ENCODE peak calls at places on chromosomes 5 and 9, in nine cellular contexts. S is Caki2; K is GM12878; H is brain microvascular endothelial cell; R is H54; E is activated CD8-positive, alpha-beta memory T cell treated with anti-CD3 and anti-CD28 coated beads, Interleukin-2, amount 50 U/mL, for 48 hours; G is activated effector memory CD4-positive, alpha-beta T cell treated with anti-CD3 and anti-CD28 coated beads, Interleukin-2, amount 50 U/mL, for 16 hours; V is GDM1; D is EH. M is an unnamed sample.

GRCh38 chr9:72060513-72060912 is at the start of gene C9orf57:
- DNase-seq in E (no peak), V (no peak), K (no peak), D (no peak), H (no peak), G (no peak), R (no peak), S (no peak), M (no peak)

GRCh38 chr5:142446131-142446959 is 121.5 kb upstream of the SPRY4 start:
- DNase-seq in G (no peak), S (no peak), E (no peak), R (no peak), H (peak; percentile 93), V (no peak), K (no peak), D (peak; percentile 85), M (no peak)

GRCh38 chr9:123120953-123121352 is 87.5 kb downstream of the GPR21 start:
- DNase-seq in S (no peak), V (no peak), K (no peak), D (no peak), G (no peak), R (no peak), H (no peak), E (no peak), M (no peak)

GRCh38 chr5:134420326-134420725 is 8.6 kb upstream of the CDKN2AIPNL start:
- DNase-seq in S (peak; percentile 65), K (no peak), H (peak; percentile 50), D (peak; percentile 76), E (no peak), G (no peak), V (no peak), R (no peak), M (no peak)

GRCh38 chr9:16921855-16922254 is 51.4 kb upstream of the BNC2 start:
- DNase-seq in S (peak; percentile 31), G (no peak), D (peak; percentile 55), V (no peak), E (no peak), R (no peak), H (no peak), K (no peak), M (no peak)

GRCh38 chr9:133133680-133134418 is 12.8 kb upstream of the RALGDS start:
- DNase-seq in R (peak; percentile 100), G (peak; percentile 96), K (no peak), S (peak; percentile 91), E (peak; percentile 88), H (peak; percentile 97), D (peak; percentile 97), V (peak; percentile 33), M (peak; percentile 90)

GRCh38 chr5:156411131-156411727 is 84.3 kb downstream of the SGCD start:
- DNase-seq in R (no peak), H (no peak), E (no peak), D (peak; percentile 70), S (no peak), V (no peak), G (no peak), K (no peak), M (no peak)

GRCh38 chr5:128854931-128855330 is 110.4 kb upstream of the SLC27A6 start:
- DNase-seq in K (no peak), E (no peak), H (no peak), R (no peak), V (no peak), G (no peak), D (no peak), S (no peak), M (no peak)

GRCh38 chr5:76944638-76945037 is 8.2 kb upstream of the CRHBP start:
- DNase-seq in G (no peak), E (no peak), V (no peak), K (no peak), H (no peak), S (no peak), R (no peak), D (peak; percentile 8), M (no peak)

GRCh38 chr5:50320131-50320749 is 120.8 kb downstream of the EMB start:
- DNase-seq in R (no peak), S (peak; percentile 14), H (no peak), D (no peak), E (no peak), G (no peak), V (no peak), K (no peak), M (no peak)

GRCh38 chr9:84857224-84857623 is 187.7 kb downstream of the NTRK2 start:
- DNase-seq in H (no peak), S (no peak), K (no peak), R (no peak), E (no peak), D (peak; percentile 9), V (no peak), G (no peak), M (no peak)

GRCh38 chr5:108884736-108885135 is 137.0 kb downstream of the FER start:
- DNase-seq in E (no peak), G (no peak), D (peak; percentile 85), R (no peak), H (peak; percentile 86), S (peak; percentile 68), K (no peak), V (no peak), M (no peak)

GRCh38 chr5:5883562-5883961 is 461.1 kb downstream of the ICE1 start:
- DNase-seq in E (no peak), D (no peak), K (no peak), V (no peak), S (no peak), G (no peak), R (no peak), H (no peak), M (no peak)

GRCh38 chr5:123754167-123754840 is 242.3 kb downstream of the CSNK1G3 start:
- DNase-seq in S (no peak), V (no peak), K (no peak), R (no peak), E (no peak), G (no peak), D (peak; percentile 53), H (peak; percentile 26), M (no peak)

GRCh38 chr9:29830815-29831214 is 2257.5 kb upstream of the C9orf72 start:
- DNase-seq in R (peak; percentile 2), S (peak; percentile 25), K (no peak), E (no peak), D (no peak), V (no peak), G (no peak), H (peak; percentile 1), M (no peak)

GRCh38 chr5:16245956-16246355 is 66.4 kb upstream of the MARCHF11 start:
- DNase-seq in S (no peak), E (no peak), V (no peak), H (no peak), R (no peak), K (no peak), G (no peak), D (no peak), M (no peak)

GRCh38 chr5:80707645-80708044 is 52.9 kb upstream of the DHFR start:
- DNase-seq in R (no peak), E (no peak), D (peak; percentile 54), K (no peak), S (no peak), V (no peak), H (no peak), G (no peak), M (no peak)

GRCh38 chr5:177040814-177041410 is 18.4 kb downstream of the ZNF346 start:
- DNase-seq in K (no peak), G (no peak), S (no peak), H (no peak), E (no peak), D (peak; percentile 52), R (peak; percentile 26), V (no peak), M (no peak)

GRCh38 chr5:10707198-10708187 is 53.5 kb downstream of the DAP start:
- DNase-seq in K (no peak), R (no peak), V (no peak), D (peak; percentile 70), S (no peak), H (no peak), E (no peak), G (no peak), M (no peak)

GRCh38 chr9:114633452-114634089 is 22.5 kb downstream of the TMEM268 start:
- DNase-seq in S (no peak), D (no peak), R (no peak), V (no peak), G (no peak), K (no peak), E (no peak), H (no peak), M (no peak)

GRCh38 chr5:132268698-132269551 is 11.4 kb downstream of the PDLIM4 start:
- DNase-seq in R (no peak), V (no peak), S (peak; percentile 53), D (peak; percentile 86), G (no peak), H (no peak), K (peak; percentile 55), E (peak; percentile 50), M (no peak)

GRCh38 chr5:43616535-43616934 is 13.6 kb downstream of the NNT start:
- DNase-seq in K (no peak), G (no peak), S (no peak), R (no peak), D (peak; percentile 61), E (no peak), V (no peak), H (peak; percentile 11), M (no peak)

GRCh38 chr9:137972988-137973470 is 95.4 kb downstream of the CACNA1B start:
- DNase-seq in R (no peak), D (no peak), V (no peak), S (no peak), G (peak; percentile 47), H (no peak), K (no peak), E (no peak), M (peak; percentile 18)

GRCh38 chr5:618450-618849 is 6.3 kb downstream of the CEP72 start:
- DNase-seq in E (no peak), G (no peak), K (no peak), V (no peak), R (no peak), D (no peak), S (no peak), H (no peak), M (no peak)

GRCh38 chr5:52674815-52675545 is 112.7 kb upstream of the ITGA1 start:
- DNase-seq in H (peak; percentile 88), K (no peak), V (no peak), R (no peak), G (no peak), D (peak; percentile 92), S (no peak), E (no peak), M (no peak)

GRCh38 chr9:92378825-92379535 is 25.4 kb downstream of the OGN start:
- DNase-seq in H (peak; percentile 2), E (no peak), D (peak; percentile 67), V (no peak), S (no peak), R (no peak), K (no peak), G (no peak), M (no peak)

GRCh38 chr5:113293613-113294340 is 141.0 kb downstream of the TSSK1B start:
- DNase-seq in K (no peak), S (no peak), D (peak; percentile 11), G (no peak), R (no peak), V (no peak), E (no peak), H (peak; percentile 34), M (no peak)

GRCh38 chr5:78879541-78879940 is 105.6 kb downstream of the ARSB start:
- DNase-seq in S (no peak), K (no peak), R (no peak), G (no peak), E (no peak), V (no peak), D (no peak), H (no peak), M (no peak)

M was measured in left ventricle myocardium superior.